ENCODE peak calls at places on chromosomes 12 and 14, in four cellular contexts. One of them, this sample, is unnamed.

GRCh38 chr12:2501464-2502181 is 293.1 kb upstream of the FKBP4 start:
- DNase-seq in HuH-7.5: no peak
- DNase-seq in HEK293T: no peak
- DNase-seq in type B pancreatic cell: no peak
- DNase-seq in this sample: no peak

GRCh38 chr12:113236539-113237354 is 15.5 kb downstream of the TPCN1 start:
- DNase-seq in HEK293T: no peak
- DNase-seq in HuH-7.5: no peak
- DNase-seq in type B pancreatic cell: no peak
- DNase-seq in this sample: no peak

GRCh38 chr14:93663317-93663716 is 125.0 kb downstream of the PRIMA1 start:
- DNase-seq in HEK293T: no peak
- DNase-seq in type B pancreatic cell: no peak
- DNase-seq in HuH-7.5: no peak
- DNase-seq in this sample: no peak

GRCh38 chr12:219891-220352 is 6.0 kb upstream of the SLC6A12 start:
- DNase-seq in HEK293T: peak; percentile 86
- DNase-seq in type B pancreatic cell: peak; percentile 82
- DNase-seq in HuH-7.5: peak; percentile 68
- DNase-seq in this sample: no peak

GRCh38 chr12:109951751-109952150 is 44.4 kb downstream of the GIT2 start:
- DNase-seq in type B pancreatic cell: no peak
- DNase-seq in HEK293T: no peak
- DNase-seq in HuH-7.5: no peak
- DNase-seq in this sample: no peak

GRCh38 chr14:85853996-85854526 is 324.1 kb downstream of the FLRT2 start:
- DNase-seq in HEK293T: no peak
- DNase-seq in HuH-7.5: no peak
- DNase-seq in type B pancreatic cell: no peak
- DNase-seq in this sample: no peak

GRCh38 chr14:33846100-33846824 is 104.6 kb downstream of the EGLN3 start:
- DNase-seq in type B pancreatic cell: no peak
- DNase-seq in HuH-7.5: no peak
- DNase-seq in HEK293T: no peak
- DNase-seq in this sample: no peak

GRCh38 chr12:124395284-124395752 is 100.4 kb downstream of the RFLNA start:
- DNase-seq in HEK293T: no peak
- DNase-seq in HuH-7.5: no peak
- DNase-seq in type B pancreatic cell: no peak
- DNase-seq in this sample: no peak

GRCh38 chr12:10170199-10170598 is 1.7 kb downstream of the OLR1 start:
- DNase-seq in HuH-7.5: no peak
- DNase-seq in type B pancreatic cell: no peak
- DNase-seq in HEK293T: no peak
- DNase-seq in this sample: no peak